ENCODE peak calls at places on chromosome 15, in eight cellular contexts. T is coronary artery, V is tibial artery, I is HL-60, G is kidney, E is brain microvascular endothelial cell, A is bronchial epithelial cell, O is upper lobe of right lung. Y is an unnamed sample.
A peak's percentile ranks its signal among the peaks of the same experiment; 100 is the strongest.

GRCh38 chr15:90617668-90618097 is 88.0 kb downstream of the CRTC3 start:
- DNase-seq in T (no peak), V (no peak), I (no peak), G (no peak), E (no peak), A (no peak), O (no peak), Y (no peak)

GRCh38 chr15:42082832-42083604 is 11.3 kb downstream of the PLA2G4D start:
- DNase-seq in T (peak; percentile 66), V (peak; percentile 52), I (no peak), G (no peak), E (no peak), A (no peak), O (peak; percentile 52), Y (peak; percentile 62)

GRCh38 chr15:22861151-22861550 is 22.7 kb downstream of the NIPA2 start:
- DNase-seq in T (no peak), V (no peak), I (no peak), G (no peak), E (no peak), A (no peak), O (no peak), Y (no peak)

GRCh38 chr15:73809728-73810501 is 56.8 kb upstream of the INSYN1 start:
- DNase-seq in T (no peak), V (no peak), I (no peak), G (no peak), E (no peak), A (peak; percentile 26), O (no peak), Y (no peak)

GRCh38 chr15:53586815-53587214 is 172.6 kb downstream of the WDR72 start:
- DNase-seq in T (no peak), V (no peak), I (peak; percentile 9), G (no peak), E (peak; percentile 11), A (peak; percentile 49), O (no peak), Y (no peak)

GRCh38 chr15:30924353-30924752 is 20.6 kb downstream of the FAN1 start:
- DNase-seq in T (no peak), V (no peak), I (no peak), G (no peak), E (peak; percentile 48), A (no peak), O (no peak), Y (no peak)

GRCh38 chr15:25066708-25067107 is 111.9 kb downstream of the SNRPN start:
- DNase-seq in T (no peak), V (no peak), I (no peak), G (peak; percentile 57), E (no peak), A (no peak), O (peak; percentile 12), Y (no peak)

GRCh38 chr15:84816694-84817460 is at the start of gene ALPK3:
- DNase-seq in T (peak; percentile 89), V (peak; percentile 93), I (no peak), G (peak; percentile 84), E (no peak), A (no peak), O (peak; percentile 81), Y (peak; percentile 77)

GRCh38 chr15:82081904-82082810 is 36.3 kb upstream of the MEX3B start:
- DNase-seq in T (no peak), V (no peak), I (no peak), G (no peak), E (peak; percentile 96), A (peak; percentile 42), O (no peak), Y (no peak)

GRCh38 chr15:77418341-77419049 is 1.4 kb downstream of the PEAK1 start:
- DNase-seq in T (no peak), V (no peak), I (no peak), G (no peak), E (peak; percentile 20), A (no peak), O (no peak), Y (no peak)

GRCh38 chr15:99467861-99468460 is 97.8 kb upstream of the MEF2A start:
- DNase-seq in T (no peak), V (no peak), I (no peak), G (no peak), E (no peak), A (peak; percentile 53), O (no peak), Y (no peak)

GRCh38 chr15:82663186-82663600 is 16.0 kb upstream of the CPEB1 start:
- DNase-seq in T (no peak), V (no peak), I (peak; percentile 18), G (peak; percentile 78), E (no peak), A (peak; percentile 34), O (no peak), Y (peak; percentile 79)

GRCh38 chr15:53266176-53266575 is 476.0 kb upstream of the ONECUT1 start:
- DNase-seq in T (no peak), V (no peak), I (no peak), G (no peak), E (no peak), A (no peak), O (no peak), Y (no peak)

GRCh38 chr15:95558131-95558530 is 772.4 kb upstream of the NR2F2 start:
- DNase-seq in T (no peak), V (no peak), I (no peak), G (no peak), E (no peak), A (peak; percentile 83), O (no peak), Y (no peak)

GRCh38 chr15:43292375-43293078 is 25.8 kb upstream of the TGM5 start:
- DNase-seq in T (no peak), V (no peak), I (no peak), G (no peak), E (no peak), A (no peak), O (no peak), Y (no peak)

GRCh38 chr15:71146597-71146996 is 31.3 kb downstream of the THSD4 start:
- DNase-seq in T (no peak), V (no peak), I (no peak), G (no peak), E (no peak), A (no peak), O (no peak), Y (no peak)

DNA sequence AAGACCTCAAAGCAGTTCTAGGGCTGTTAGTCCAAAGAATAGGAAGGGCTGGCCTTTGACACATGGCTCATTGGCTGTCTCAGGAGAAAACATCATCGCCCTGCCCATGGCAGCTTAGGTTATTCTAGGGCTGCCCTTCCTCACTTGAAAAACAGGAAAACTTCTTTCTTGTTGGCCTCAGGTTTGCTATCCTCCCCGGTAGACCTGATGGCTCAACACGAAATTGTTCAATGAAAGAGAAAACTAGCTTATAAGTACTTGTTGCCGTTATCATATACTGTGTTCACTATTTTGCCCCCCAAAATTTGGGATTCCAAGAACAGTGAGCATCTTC is 602 bp upstream of the SLTM start:
- DNase-seq in T (no peak), V (no peak), I (no peak), G (no peak), E (no peak), A (no peak), O (no peak), Y (no peak)
- TF ChIP-seq CTCF in T (no peak), V (no peak), I (no peak), G (no peak), E (no peak), A (no peak), O (no peak), Y (no peak)

DNA sequence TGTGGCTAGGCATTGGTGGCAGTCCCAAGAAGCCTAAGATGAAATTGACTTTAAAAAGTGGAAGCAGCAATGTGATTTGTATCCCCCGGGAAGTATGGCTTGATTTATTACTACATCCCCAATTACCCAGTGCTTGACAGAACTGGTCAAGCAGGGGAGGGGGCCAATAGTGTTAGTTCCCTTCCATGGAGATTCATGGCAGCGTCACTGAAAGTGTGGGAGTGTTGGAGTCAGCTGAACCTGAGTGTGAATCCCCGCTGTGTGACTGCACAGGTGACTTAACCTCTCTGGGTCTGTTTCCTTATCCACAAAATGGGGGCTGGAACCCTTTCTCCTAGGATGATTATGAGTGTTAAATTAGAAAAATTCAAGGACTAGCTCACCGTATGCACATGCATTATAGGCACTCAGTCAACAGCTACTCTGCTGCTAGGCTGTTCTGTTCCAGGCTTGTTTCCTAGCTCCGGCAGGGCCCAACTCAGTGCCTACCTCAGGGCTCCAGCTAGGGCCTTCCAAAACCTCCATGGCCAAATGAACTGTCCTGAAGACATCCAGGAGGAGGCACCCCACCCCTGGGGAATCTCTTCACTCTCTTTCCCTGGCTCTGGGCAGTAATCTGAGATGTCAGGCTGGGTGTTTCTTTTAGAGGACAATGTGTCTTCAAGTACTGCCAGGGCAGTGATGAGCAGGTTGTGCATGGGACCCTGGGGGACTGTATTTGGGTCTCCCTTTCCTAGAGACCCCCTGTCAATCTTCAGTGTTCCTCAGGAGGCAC is 38.5 kb upstream of the TPM1 start:
- DNase-seq in T (no peak), V (no peak), I (no peak), G (no peak), E (no peak), A (no peak), O (no peak), Y (no peak)
- TF ChIP-seq CTCF in T (no peak), V (no peak), I (no peak), G (no peak), E (no peak), A (no peak), O (no peak), Y (no peak)

GRCh38 chr15:37880009-37880834 is 54.2 kb upstream of the TMCO5A start:
- DNase-seq in T (no peak), V (no peak), I (no peak), G (no peak), E (peak; percentile 44), A (peak; percentile 56), O (no peak), Y (no peak)
- TF ChIP-seq CTCF in T (peak; percentile 61), V (peak; percentile 62), I (peak; percentile 29), G (peak; percentile 62), E (peak; percentile 87), A (peak; percentile 64), O (peak; percentile 58), Y (peak; percentile 93)

GRCh38 chr15:32029862-32030781 is at the start of gene CHRNA7:
- DNase-seq in T (no peak), V (no peak), I (peak; percentile 18), G (peak; percentile 86), E (peak; percentile 11), A (peak; percentile 1), O (peak; percentile 86), Y (peak; percentile 86)

GRCh38 chr15:32033186-32033890 is 3.0 kb downstream of the CHRNA7 start:
- DNase-seq in T (no peak), V (no peak), I (no peak), G (no peak), E (no peak), A (no peak), O (no peak), Y (no peak)

GRCh38 chr15:32028921-32029320 is 1.4 kb upstream of the CHRNA7 start:
- DNase-seq in T (no peak), V (no peak), I (no peak), G (no peak), E (no peak), A (no peak), O (no peak), Y (no peak)

GRCh38 chr15:32030795-32031194 is 480 bp downstream of the CHRNA7 start:
- DNase-seq in T (no peak), V (no peak), I (no peak), G (no peak), E (no peak), A (no peak), O (peak; percentile 61), Y (no peak)

DNA sequence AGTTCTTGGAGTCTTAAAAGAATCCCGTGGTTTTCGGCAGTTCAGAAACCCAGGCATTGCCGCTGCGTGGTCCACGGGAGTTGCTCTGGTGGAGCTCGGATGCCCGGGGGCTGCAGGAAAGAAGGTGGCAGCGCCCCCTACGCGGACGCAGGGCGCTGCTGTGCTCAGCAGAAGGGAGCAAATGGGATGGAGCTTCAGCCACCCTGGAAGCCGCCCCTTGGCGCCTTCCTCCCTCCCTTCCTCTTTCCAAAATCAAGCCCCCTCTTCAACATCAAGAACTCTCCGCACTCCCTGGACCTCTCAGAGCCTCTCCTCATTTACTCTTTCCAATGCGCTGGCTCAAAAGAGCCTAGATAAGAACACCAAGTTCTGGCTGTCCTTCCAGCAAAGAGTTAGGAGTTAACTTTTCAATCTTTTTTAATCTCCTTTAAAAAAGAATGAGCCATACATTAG is 880 bp upstream of the CHRNA7 start:
- DNase-seq in T (no peak), V (no peak), I (no peak), G (no peak), E (no peak), A (no peak), O (no peak), Y (peak; percentile 75)
- TF ChIP-seq CTCF in T (no peak), V (no peak), I (no peak), G (no peak), E (peak; percentile 64), A (no peak), O (peak; percentile 27), Y (peak; percentile 70)

Y was measured in type B pancreatic cell.